ENCODE peak calls at places on chromosomes 12 and 14, in eight cellular contexts. A is stimulated activated CD8-positive, alpha-beta memory T cell treated with anti-CD3 and anti-CD28 coated beads, Interleukin-2, amount 100 ng/mL, for 1 hour; G is HEK293T; X is activated CD8-positive, alpha-beta memory T cell treated with anti-CD3 and anti-CD28 coated beads for 4 hours; K is activated CD4-positive, alpha-beta T cell treated with anti-CD3 and anti-CD28 coated beads, Interleukin-2, amount 50 U/mL, for 1 hour; L is brain pericyte; U is endodermal cell; D is WTC11. T is an unnamed sample.

GRCh38 chr14:68961781-68962584 is 17.1 kb downstream of the ACTN1 start:
- DNase-seq in U (peak), X (no peak), G (peak), K (no peak), D (peak), L (no peak), A (no peak), T (no peak)

GRCh38 chr12:50764116-50764860 is 387 bp downstream of the ATF1 start:
- DNase-seq in L (no peak), X (no peak), D (peak), G (peak), U (peak), A (peak), K (peak), T (peak)

GRCh38 chr12:48853228-48853688 is 1.3 kb upstream of the DDX23 start:
- DNase-seq in D (peak), K (peak), L (peak), G (peak), X (peak), A (peak), U (peak), T (peak)

GRCh38 chr12:96465896-96466295 is 23.5 kb upstream of the CFAP54 start:
- DNase-seq in D (no peak), A (no peak), X (no peak), G (no peak), L (no peak), U (no peak), K (no peak), T (no peak)

GRCh38 chr12:53695148-53696138 is 19.6 kb upstream of the ATP5MC2 start:
- DNase-seq in X (no peak), D (peak), A (no peak), L (no peak), K (peak), G (peak), U (peak), T (peak)

GRCh38 chr14:92637228-92637627 is 111.2 kb downstream of the LGMN start:
- DNase-seq in K (no peak), U (peak), X (no peak), A (no peak), D (peak), L (no peak), G (no peak), T (no peak)

GRCh38 chr14:76715102-76715926 is 46.0 kb upstream of the VASH1 start:
- DNase-seq in U (no peak), D (no peak), X (no peak), G (no peak), A (no peak), K (no peak), L (no peak), T (no peak)

GRCh38 chr12:109097435-109098141 is at the start of gene UNG:
- DNase-seq in K (peak), G (peak), X (peak), D (peak), A (peak), U (peak), L (peak), T (peak)

GRCh38 chr14:23483216-23483854 is 13.8 kb downstream of the NGDN start:
- DNase-seq in K (no peak), U (peak), X (no peak), D (peak), A (no peak), L (no peak), G (peak), T (no peak)

GRCh38 chr12:78239566-78239965 is 408.9 kb downstream of the NAV3 start:
- DNase-seq in U (no peak), D (no peak), X (no peak), L (no peak), A (no peak), K (no peak), G (no peak), T (no peak)

GRCh38 chr12:130013771-130014484 is 110.1 kb upstream of the TMEM132D start:
- DNase-seq in D (peak), U (peak), K (peak), X (no peak), L (no peak), G (peak), A (no peak), T (no peak)

GRCh38 chr14:75877884-75878283 is 103.9 kb downstream of the TGFB3 start:
- DNase-seq in L (no peak), U (no peak), X (no peak), G (no peak), D (no peak), K (no peak), A (no peak), T (no peak)

GRCh38 chr14:26867171-26867757 is 269.4 kb upstream of the NOVA1 start:
- DNase-seq in X (no peak), L (no peak), D (no peak), A (no peak), G (no peak), K (no peak), U (peak), T (no peak)

GRCh38 chr12:127810026-127810425 is 456.9 kb upstream of the TMEM132C start:
- DNase-seq in U (no peak), X (no peak), K (no peak), A (no peak), L (peak), G (no peak), D (no peak), T (no peak)

GRCh38 chr12:108854055-108854452 is 3.3 kb downstream of the SSH1 start:
- DNase-seq in U (no peak), X (no peak), A (no peak), L (no peak), D (no peak), G (no peak), K (no peak), T (no peak)

GRCh38 chr12:132160016-132160415 is 15.8 kb downstream of the NOC4L start:
- DNase-seq in U (no peak), G (no peak), L (no peak), D (peak), A (no peak), K (no peak), X (no peak), T (no peak)

GRCh38 chr12:57571926-57572762 is 18.8 kb upstream of the PIP4K2C start:
- DNase-seq in U (no peak), D (no peak), A (no peak), X (no peak), L (no peak), G (no peak), K (no peak), T (no peak)

GRCh38 chr12:116726749-116727148 is 11.1 kb downstream of the SPRING1 start:
- DNase-seq in D (no peak), K (no peak), L (no peak), G (no peak), X (no peak), A (no peak), U (peak), T (no peak)

GRCh38 chr12:48185181-48185919 is 1.9 kb downstream of the CCDC184 start:
- DNase-seq in G (no peak), D (peak), X (no peak), U (peak), A (no peak), L (no peak), K (no peak), T (no peak)

GRCh38 chr12:57225680-57226190 is 3.8 kb upstream of the SHMT2 start:
- DNase-seq in U (no peak), A (no peak), G (no peak), K (no peak), D (no peak), L (no peak), X (no peak), T (no peak)

GRCh38 chr12:130664772-130665171 is 51.3 kb downstream of the RIMBP2 start:
- DNase-seq in D (no peak), U (no peak), L (no peak), A (no peak), G (no peak), K (no peak), X (no peak), T (no peak)

GRCh38 chr12:21551811-21552469 is 25.8 kb downstream of the SPX start:
- DNase-seq in G (no peak), A (no peak), L (no peak), X (no peak), U (no peak), D (no peak), K (no peak), T (no peak)

GRCh38 chr14:100791995-100792394 is 33.9 kb upstream of the MEG3 start:
- DNase-seq in U (no peak), G (no peak), D (no peak), A (no peak), L (no peak), K (no peak), X (no peak), T (no peak)

GRCh38 chr12:32603858-32604257 is 75.2 kb upstream of the DNM1L start:
- DNase-seq in K (no peak), G (no peak), A (no peak), L (peak), U (no peak), X (no peak), D (no peak), T (no peak)

GRCh38 chr12:69685810-69686209 is 13.3 kb downstream of the BEST3 start:
- DNase-seq in K (no peak), A (no peak), L (peak), G (no peak), X (no peak), D (no peak), U (no peak), T (no peak)

GRCh38 chr12:131388164-131388795 is 322.6 kb upstream of the SFSWAP start:
- DNase-seq in G (no peak), D (no peak), K (no peak), U (no peak), X (no peak), A (no peak), L (no peak), T (no peak)

GRCh38 chr14:100803694-100804075 is 22.2 kb upstream of the MEG3 start:
- DNase-seq in U (no peak), A (no peak), D (no peak), G (no peak), X (no peak), L (no peak), K (no peak), T (no peak)

GRCh38 chr12:90167501-90167900 is 458.9 kb upstream of the ATP2B1 start:
- DNase-seq in X (no peak), A (no peak), L (no peak), G (no peak), D (no peak), U (no peak), K (no peak), T (no peak)

GRCh38 chr14:75070383-75070782 is 942 bp downstream of the ZC2HC1C start:
- DNase-seq in X (no peak), K (no peak), A (no peak), G (no peak), U (no peak), D (no peak), L (no peak), T (no peak)

GRCh38 chr12:76611533-76611932 is 52.0 kb upstream of the OSBPL8 start:
- DNase-seq in U (no peak), D (no peak), K (no peak), G (no peak), X (no peak), L (no peak), A (no peak), T (no peak)

GRCh38 chr12:98424726-98425401 is 90.5 kb upstream of the TMPO start:
- DNase-seq in U (peak), A (peak), G (peak), K (peak), X (no peak), D (peak), L (no peak), T (peak)

GRCh38 chr12:95551305-95551704 is at the start of gene USP44:
- DNase-seq in K (no peak), D (peak), G (peak), X (no peak), L (no peak), U (peak), A (no peak), T (no peak)

GRCh38 chr14:67221248-67221981 is 19.8 kb upstream of the PALS1 start:
- DNase-seq in D (no peak), X (no peak), K (no peak), L (no peak), U (no peak), A (no peak), G (peak), T (no peak)

GRCh38 chr12:1350934-1351240 is 243.5 kb downstream of the FBXL14 start:
- DNase-seq in U (no peak), D (no peak), K (no peak), L (no peak), G (no peak), X (no peak), A (no peak), T (no peak)

GRCh38 chr14:74988131-74988530 is 14.6 kb upstream of the EIF2B2 start:
- DNase-seq in U (no peak), L (no peak), X (no peak), K (no peak), A (no peak), G (no peak), D (no peak), T (no peak)

GRCh38 chr12:25718081-25718731 is 165.1 kb upstream of the LMNTD1 start:
- DNase-seq in X (no peak), L (no peak), D (no peak), U (peak), G (no peak), A (no peak), K (no peak), T (no peak)

GRCh38 chr14:68741839-68742470 is 50.9 kb downstream of the ZFP36L1 start:
- DNase-seq in X (no peak), L (no peak), A (no peak), D (no peak), G (no peak), K (no peak), U (no peak), T (no peak)

GRCh38 chr12:109736552-109737108 is 23.0 kb downstream of the FAM222A start:
- DNase-seq in A (no peak), L (no peak), X (no peak), D (peak), K (no peak), G (peak), U (peak), T (no peak)

GRCh38 chr14:104515059-104515810 is 64.3 kb upstream of the C14orf180 start:
- DNase-seq in G (no peak), L (no peak), A (no peak), X (no peak), K (no peak), D (no peak), U (peak), T (no peak)

T was measured in stimulated activated naive CD4-positive, alpha-beta T cell treated with Interleukin-2 at 50 U/mL for 16 hours.